ENCODE peak calls at places on chromosome 6, in five cellular contexts. M, H, E, B and U are unnamed samples.

GRCh38 chr6:43669922-43670622 is 17.5 kb downstream of the MRPS18A start:
- DNase-seq in M (no peak), B (peak), H (peak), E (no peak), U (no peak)

GRCh38 chr6:136550045-136550329 is 235 bp downstream of the MAP7 start:
- DNase-seq in E (peak), B (no peak), H (no peak), M (no peak), U (no peak)

GRCh38 chr6:39934060-39934757 is at the start of gene MOCS1:
- DNase-seq in E (peak), H (no peak), M (peak), B (peak), U (peak)

GRCh38 chr6:31122803-31123706 is 2.8 kb upstream of the CDSN start:
- DNase-seq in E (peak), B (peak), H (no peak), M (no peak), U (peak)

GRCh38 chr6:12548526-12548925 is 168.0 kb upstream of the PHACTR1 start:
- DNase-seq in M (no peak), E (no peak), H (no peak), B (peak), U (peak)

GRCh38 chr6:30847421-30847970 is 36.8 kb upstream of the DDR1 start:
- DNase-seq in M (no peak), H (no peak), E (no peak), B (no peak), U (no peak)

GRCh38 chr6:110864816-110865215 is 9.8 kb upstream of the AMD1 start:
- DNase-seq in M (no peak), B (no peak), E (no peak), H (no peak), U (no peak)

GRCh38 chr6:133740218-133740617 is 148.7 kb upstream of the TCF21 start:
- DNase-seq in B (no peak), E (no peak), H (no peak), M (no peak), U (no peak)